ENCODE peak calls at places on chromosomes 6 and 20, in four cellular contexts. One of them, this sample, is unnamed.

GRCh38 chr6:110529355-110529754 is 52.9 kb upstream of the SLC22A16 start:
- DNase-seq in HL-60: peak
- DNase-seq in GM12878: no peak
- DNase-seq in K562: no peak
- DNase-seq in this sample: no peak

GRCh38 chr20:10432079-10432478 is 1.9 kb downstream of the MKKS start:
- DNase-seq in HL-60: no peak
- DNase-seq in GM12878: no peak
- DNase-seq in K562: no peak
- DNase-seq in this sample: no peak

GRCh38 chr20:44215125-44215524 is 4.6 kb upstream of the OSER1 start:
- DNase-seq in HL-60: no peak
- DNase-seq in GM12878: no peak
- DNase-seq in K562: peak
- DNase-seq in this sample: peak

GRCh38 chr6:10743514-10743913 is 4.1 kb upstream of the TMEM14B start:
- DNase-seq in HL-60: no peak
- DNase-seq in GM12878: no peak
- DNase-seq in K562: peak
- DNase-seq in this sample: no peak

GRCh38 chr20:18688676-18689075 is 100.8 kb downstream of the DTD1 start:
- DNase-seq in HL-60: no peak
- DNase-seq in GM12878: no peak
- DNase-seq in K562: no peak
- DNase-seq in this sample: no peak

GRCh38 chr6:29641430-29642213 is 8.6 kb upstream of the GABBR1 start:
- DNase-seq in HL-60: no peak
- DNase-seq in GM12878: no peak
- DNase-seq in K562: peak
- DNase-seq in this sample: no peak

GRCh38 chr6:104325341-104326172 is 534.2 kb downstream of the HACE1 start:
- DNase-seq in HL-60: no peak
- DNase-seq in GM12878: no peak
- DNase-seq in K562: peak
- DNase-seq in this sample: no peak

GRCh38 chr20:61437280-61438206 is 185.5 kb downstream of the CDH4 start:
- DNase-seq in HL-60: no peak
- DNase-seq in GM12878: no peak
- DNase-seq in K562: no peak
- DNase-seq in this sample: no peak

GRCh38 chr6:159038914-159039884 is 5.6 kb downstream of the TAGAP start:
- DNase-seq in HL-60: peak
- DNase-seq in GM12878: peak
- DNase-seq in K562: no peak
- DNase-seq in this sample: peak

GRCh38 chr20:14877616-14878015 is 540.2 kb upstream of the FLRT3 start:
- DNase-seq in HL-60: no peak
- DNase-seq in GM12878: no peak
- DNase-seq in K562: no peak
- DNase-seq in this sample: no peak

GRCh38 chr6:141107562-141108160 is 1025.1 kb upstream of the GJE1 start:
- DNase-seq in HL-60: no peak
- DNase-seq in GM12878: no peak
- DNase-seq in K562: no peak
- DNase-seq in this sample: no peak

GRCh38 chr6:21634582-21634981 is 41.0 kb downstream of the SOX4 start:
- DNase-seq in HL-60: no peak
- DNase-seq in GM12878: no peak
- DNase-seq in K562: no peak
- DNase-seq in this sample: no peak

GRCh38 chr20:32893878-32894483 is 35.3 kb downstream of the EFCAB8 start:
- DNase-seq in HL-60: peak
- DNase-seq in GM12878: no peak
- DNase-seq in K562: peak
- DNase-seq in this sample: peak

GRCh38 chr20:48159156-48159971 is 374.1 kb upstream of the SULF2 start:
- DNase-seq in HL-60: no peak
- DNase-seq in GM12878: no peak
- DNase-seq in K562: no peak
- DNase-seq in this sample: no peak

GRCh38 chr6:44527191-44527960 is 139.9 kb downstream of the CDC5L start:
- DNase-seq in HL-60: peak
- DNase-seq in GM12878: no peak
- DNase-seq in K562: no peak
- DNase-seq in this sample: no peak

GRCh38 chr6:11278207-11278559 is 45.7 kb upstream of the NEDD9 start:
- DNase-seq in HL-60: no peak
- DNase-seq in GM12878: peak
- DNase-seq in K562: no peak
- DNase-seq in this sample: no peak

GRCh38 chr6:45892196-45892595 is 123.5 kb downstream of the CLIC5 start:
- DNase-seq in HL-60: no peak
- DNase-seq in GM12878: no peak
- DNase-seq in K562: no peak
- DNase-seq in this sample: no peak

GRCh38 chr20:53606364-53606985 is 12.8 kb upstream of the ZNF217 start:
- DNase-seq in HL-60: no peak
- DNase-seq in GM12878: no peak
- DNase-seq in K562: no peak
- DNase-seq in this sample: no peak

GRCh38 chr6:24428615-24429014 is 25.9 kb downstream of the MRS2 start:
- DNase-seq in HL-60: no peak
- DNase-seq in GM12878: no peak
- DNase-seq in K562: no peak
- DNase-seq in this sample: no peak

GRCh38 chr6:128438311-128438916 is 82.0 kb downstream of the PTPRK start:
- DNase-seq in HL-60: no peak
- DNase-seq in GM12878: no peak
- DNase-seq in K562: no peak
- DNase-seq in this sample: no peak

GRCh38 chr6:22964334-22964733 is 395.0 kb downstream of the HDGFL1 start:
- DNase-seq in HL-60: no peak
- DNase-seq in GM12878: no peak
- DNase-seq in K562: no peak
- DNase-seq in this sample: no peak

GRCh38 chr20:49584418-49585382 is 16.8 kb upstream of the PTGIS start:
- DNase-seq in HL-60: peak
- DNase-seq in GM12878: no peak
- DNase-seq in K562: no peak
- DNase-seq in this sample: no peak

GRCh38 chr20:46113071-46113470 is 5.0 kb upstream of the CD40 start:
- DNase-seq in HL-60: no peak
- DNase-seq in GM12878: no peak
- DNase-seq in K562: no peak
- DNase-seq in this sample: no peak

GRCh38 chr6:63355632-63356031 is 35.8 kb upstream of the LGSN start:
- DNase-seq in HL-60: no peak
- DNase-seq in GM12878: no peak
- DNase-seq in K562: no peak
- DNase-seq in this sample: no peak

GRCh38 chr20:45070932-45071632 is 29.8 kb downstream of the KCNS1 start:
- DNase-seq in HL-60: no peak
- DNase-seq in GM12878: no peak
- DNase-seq in K562: peak
- DNase-seq in this sample: no peak

GRCh38 chr6:169199625-169200335 is 53.9 kb downstream of the THBS2 start:
- DNase-seq in HL-60: no peak
- DNase-seq in GM12878: no peak
- DNase-seq in K562: no peak
- DNase-seq in this sample: no peak

GRCh38 chr6:169141706-169142705 is 111.6 kb downstream of the THBS2 start:
- DNase-seq in HL-60: no peak
- DNase-seq in GM12878: no peak
- DNase-seq in K562: no peak
- DNase-seq in this sample: no peak

GRCh38 chr6:52590634-52590985 is 13.8 kb upstream of the TRAM2 start:
- DNase-seq in HL-60: no peak
- DNase-seq in GM12878: no peak
- DNase-seq in K562: no peak
- DNase-seq in this sample: no peak

GRCh38 chr6:63022631-63023030 is 188.6 kb upstream of the FKBP1C start:
- DNase-seq in HL-60: no peak
- DNase-seq in GM12878: no peak
- DNase-seq in K562: no peak
- DNase-seq in this sample: no peak

GRCh38 chr6:35080821-35081425 is 60.2 kb downstream of the TCP11 start:
- DNase-seq in HL-60: no peak
- DNase-seq in GM12878: no peak
- DNase-seq in K562: no peak
- DNase-seq in this sample: no peak

GRCh38 chr6:53377793-53378192 is 29.0 kb upstream of the ELOVL5 start:
- DNase-seq in HL-60: no peak
- DNase-seq in GM12878: no peak
- DNase-seq in K562: no peak
- DNase-seq in this sample: no peak

GRCh38 chr20:37622728-37623127 is 71.1 kb upstream of the CTNNBL1 start:
- DNase-seq in HL-60: no peak
- DNase-seq in GM12878: no peak
- DNase-seq in K562: no peak
- DNase-seq in this sample: no peak

GRCh38 chr6:105780146-105780860 is 305.8 kb upstream of the PRDM1 start:
- DNase-seq in HL-60: no peak
- DNase-seq in GM12878: no peak
- DNase-seq in K562: no peak
- DNase-seq in this sample: no peak

GRCh38 chr6:132084811-132085509 is 133.8 kb upstream of the CCN2 start:
- DNase-seq in HL-60: no peak
- DNase-seq in GM12878: peak
- DNase-seq in K562: no peak
- DNase-seq in this sample: peak

GRCh38 chr20:32535953-32536823 is 48.9 kb downstream of the NOL4L start:
- DNase-seq in HL-60: peak
- DNase-seq in GM12878: no peak
- DNase-seq in K562: peak
- DNase-seq in this sample: peak

GRCh38 chr6:155001482-155001881 is 6.4 kb downstream of the TIAM2 start:
- DNase-seq in HL-60: no peak
- DNase-seq in GM12878: no peak
- DNase-seq in K562: no peak
- DNase-seq in this sample: no peak

GRCh38 chr20:15597306-15597705 is 975.9 kb downstream of the KIF16B start:
- DNase-seq in HL-60: no peak
- DNase-seq in GM12878: no peak
- DNase-seq in K562: no peak
- DNase-seq in this sample: no peak

GRCh38 chr6:111259089-111259831 is 172.0 kb downstream of the SLC16A10 start:
- DNase-seq in HL-60: peak
- DNase-seq in GM12878: peak
- DNase-seq in K562: peak
- DNase-seq in this sample: peak

DNA sequence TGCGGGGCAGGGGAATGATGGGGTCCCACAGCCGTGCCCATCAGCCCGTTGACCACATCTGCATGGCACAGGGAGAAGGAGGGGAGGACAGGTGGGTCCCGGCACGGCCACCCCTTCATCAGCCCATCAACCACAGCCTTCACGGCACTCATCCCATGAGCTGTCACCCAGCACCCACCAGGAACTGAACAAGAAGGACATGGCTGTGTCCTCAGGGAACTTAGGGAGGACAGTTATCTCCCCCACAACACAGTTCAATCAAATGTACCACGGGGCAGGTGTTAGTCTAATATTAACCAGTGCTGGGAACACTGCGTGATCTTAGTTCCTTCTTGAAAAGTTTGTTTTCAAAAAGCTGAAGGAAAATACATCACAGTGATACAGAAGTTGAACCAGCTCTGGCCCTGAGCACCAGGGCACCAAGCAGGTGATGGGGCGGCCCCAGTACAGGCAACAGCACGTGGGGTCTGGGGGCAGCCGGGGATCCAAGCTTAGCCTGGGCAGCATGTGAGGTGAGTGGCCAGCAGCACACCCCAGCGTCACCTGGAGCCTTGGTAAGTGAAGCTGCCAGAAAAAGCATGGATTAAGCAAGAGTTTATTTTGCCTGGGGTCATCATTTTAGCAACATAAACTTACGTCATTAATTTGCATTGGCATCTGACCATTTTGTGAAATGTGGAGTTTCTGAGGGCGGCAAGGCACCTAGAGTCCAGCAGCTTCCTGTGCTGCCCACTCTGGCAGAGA is 35.5 kb upstream of the AFDN start:
- DNase-seq in HL-60: no peak
- DNase-seq in GM12878: no peak
- DNase-seq in K562: no peak
- DNase-seq in this sample: no peak
- TF ChIP-seq SPI1 in HL-60: no peak
- TF ChIP-seq SPI1 in GM12878: no peak
- TF ChIP-seq SPI1 in K562: no peak
- TF ChIP-seq SPI1 in this sample: no peak

GRCh38 chr6:157476797-157477196 is 95.8 kb downstream of the ZDHHC14 start:
- DNase-seq in HL-60: no peak
- DNase-seq in GM12878: no peak
- DNase-seq in K562: no peak
- DNase-seq in this sample: no peak
- TF ChIP-seq POLR2AphosphoS5 in HL-60: no peak
- TF ChIP-seq POLR2AphosphoS5 in GM12878: no peak
- TF ChIP-seq POLR2AphosphoS5 in K562: no peak
- TF ChIP-seq POLR2AphosphoS5 in this sample: no peak

GRCh38 chr20:330233-331149 is 5.1 kb downstream of the SOX12 start:
- DNase-seq in HL-60: peak
- DNase-seq in GM12878: no peak
- DNase-seq in K562: peak
- DNase-seq in this sample: peak
- TF ChIP-seq SPI1 in HL-60: peak
- TF ChIP-seq SPI1 in GM12878: no peak
- TF ChIP-seq SPI1 in K562: peak
- TF ChIP-seq SPI1 in this sample: no peak

GRCh38 chr6:41519748-41520699 is 26.2 kb upstream of the FOXP4 start:
- DNase-seq in HL-60: no peak
- DNase-seq in GM12878: no peak
- DNase-seq in K562: no peak
- DNase-seq in this sample: no peak
- TF ChIP-seq POLR2AphosphoS5 in HL-60: no peak
- TF ChIP-seq POLR2AphosphoS5 in GM12878: no peak
- TF ChIP-seq POLR2AphosphoS5 in K562: no peak
- TF ChIP-seq POLR2AphosphoS5 in this sample: no peak

DNA sequence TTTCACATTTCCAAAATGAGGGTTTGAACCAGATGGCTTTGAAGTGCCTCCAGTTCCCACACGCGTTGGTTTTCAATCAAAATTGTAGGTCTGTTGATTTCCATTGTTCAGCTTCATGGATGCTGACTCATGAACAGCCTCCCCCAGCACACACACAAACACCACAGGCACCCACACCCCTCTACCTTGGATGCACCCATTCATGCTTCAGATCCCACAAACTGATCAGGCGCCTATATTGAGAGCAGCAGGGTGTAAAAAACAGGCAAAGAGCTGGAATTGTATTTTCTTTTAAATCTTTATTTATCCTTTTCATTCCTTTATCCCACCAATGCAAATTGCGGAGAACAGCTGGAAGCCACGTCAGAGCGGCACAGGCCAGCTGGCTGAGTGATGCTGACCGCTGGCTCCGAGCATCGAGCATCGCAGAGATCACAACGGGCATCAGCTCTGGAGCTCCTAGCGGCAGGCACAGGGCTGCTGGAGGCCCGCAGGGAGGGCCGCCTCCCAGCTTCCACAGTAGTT is 29.3 kb upstream of the TBC1D7 start:
- DNase-seq in HL-60: no peak
- DNase-seq in GM12878: no peak
- DNase-seq in K562: no peak
- DNase-seq in this sample: no peak
- TF ChIP-seq SPI1 in HL-60: no peak
- TF ChIP-seq SPI1 in GM12878: no peak
- TF ChIP-seq SPI1 in K562: no peak
- TF ChIP-seq SPI1 in this sample: no peak

This sample was measured in GM12891.